ENCODE peak calls at places on chromosomes 3 and 15, in four cellular contexts. H is AG10803, T is sigmoid colon, A is psoas muscle. F is an unnamed sample.

GRCh38 chr15:70127288-70127746 is 29.6 kb upstream of the TLE3 start:
- DNase-seq in H (no peak), A (no peak), T (peak; percentile 78), F (no peak)

GRCh38 chr3:20105513-20106280 is 65.5 kb downstream of the KAT2B start:
- DNase-seq in A (no peak), T (no peak), H (peak; percentile 55), F (no peak)

GRCh38 chr3:172586447-172586846 is 63.2 kb upstream of the TNFSF10 start:
- DNase-seq in H (no peak), T (no peak), A (no peak), F (no peak)

GRCh38 chr15:64521726-64522164 is 61.4 kb downstream of the ZNF609 start:
- DNase-seq in H (peak; percentile 49), A (no peak), T (peak; percentile 60), F (no peak)

GRCh38 chr15:100335335-100335999 is 6.3 kb downstream of the ADAMTS17 start:
- DNase-seq in H (no peak), T (no peak), A (no peak), F (no peak)

GRCh38 chr3:194201953-194202666 is 66.2 kb downstream of the HES1 start:
- DNase-seq in H (no peak), A (no peak), T (peak; percentile 12), F (no peak)

GRCh38 chr15:52232327-52232726 is 41.1 kb upstream of the GNB5 start:
- DNase-seq in H (no peak), A (no peak), T (no peak), F (no peak)

GRCh38 chr3:195188530-195188917 is 82.4 kb downstream of the XXYLT1 start:
- DNase-seq in T (peak; percentile 30), H (no peak), A (no peak), F (no peak)

GRCh38 chr15:72278737-72279136 is 6.4 kb upstream of the PARP6 start:
- DNase-seq in H (no peak), T (no peak), A (no peak), F (no peak)

GRCh38 chr3:182083112-182083511 is 371.4 kb downstream of the SOX2 start:
- DNase-seq in T (no peak), H (peak; percentile 19), A (no peak), F (no peak)

GRCh38 chr15:65902373-65902772 is 33.1 kb downstream of the RAB11A start:
- DNase-seq in H (no peak), A (peak; percentile 59), T (peak; percentile 71), F (no peak)

GRCh38 chr3:127954642-127955041 is 39.6 kb downstream of the KBTBD12 start:
- DNase-seq in A (peak; percentile 76), T (no peak), H (no peak), F (no peak)

GRCh38 chr15:40253179-40253790 is 14.4 kb downstream of the PAK6 start:
- DNase-seq in H (no peak), T (no peak), A (peak; percentile 41), F (peak; percentile 91)

GRCh38 chr15:64985382-64986033 is 4.2 kb downstream of the SPG21 start:
- DNase-seq in A (no peak), T (no peak), H (peak; percentile 85), F (no peak)

GRCh38 chr3:50606596-50606995 is 5.0 kb downstream of the CISH start:
- DNase-seq in H (no peak), A (no peak), T (no peak), F (no peak)
- TF ChIP-seq CTCF in H (no peak), A (no peak), T (no peak), F (no peak)

DNA sequence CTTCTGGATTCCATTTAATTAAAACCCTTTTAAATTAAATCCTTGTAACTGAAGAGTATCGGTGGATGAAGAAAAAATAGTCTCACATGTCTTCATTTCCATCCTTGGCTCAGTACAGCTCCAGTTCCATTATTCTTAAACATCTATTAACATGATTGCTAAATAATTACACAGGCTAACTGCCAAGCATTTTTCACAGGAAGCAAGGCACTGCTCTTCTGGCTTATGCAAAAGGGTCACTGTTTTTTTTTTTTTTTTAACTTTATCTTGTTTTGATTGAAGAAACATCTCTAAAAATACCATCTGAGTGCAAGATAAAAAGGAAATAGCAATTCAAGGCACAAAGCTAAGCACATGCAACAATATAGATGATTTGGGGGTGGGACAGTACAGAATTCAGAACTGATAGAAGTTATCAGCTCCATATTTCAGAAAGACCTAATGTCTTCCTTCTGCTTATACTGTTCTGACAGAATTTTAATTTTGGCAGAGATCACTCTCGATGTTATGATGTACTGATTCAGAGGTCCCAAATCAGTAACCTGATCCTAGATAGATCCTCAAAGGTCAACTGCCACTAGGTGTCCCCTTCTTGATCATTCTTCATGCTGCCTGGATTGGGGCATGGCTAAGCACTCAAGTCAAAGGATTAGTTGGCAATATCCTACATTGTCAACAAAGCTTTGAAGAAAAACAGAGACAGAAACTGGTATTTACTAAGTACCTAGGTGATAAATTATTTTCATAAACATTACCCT is 57.8 kb upstream of the ACTC1 start:
- DNase-seq in A (no peak), H (peak; percentile 69), T (no peak), F (no peak)
- TF ChIP-seq CTCF in A (no peak), H (no peak), T (no peak), F (no peak)

GRCh38 chr3:120072867-120073525 is 21.3 kb downstream of the GSK3B start:
- DNase-seq in A (no peak), T (no peak), H (no peak), F (no peak)
- TF ChIP-seq CTCF in A (peak; percentile 35), T (no peak), H (no peak), F (peak; percentile 31)

DNA sequence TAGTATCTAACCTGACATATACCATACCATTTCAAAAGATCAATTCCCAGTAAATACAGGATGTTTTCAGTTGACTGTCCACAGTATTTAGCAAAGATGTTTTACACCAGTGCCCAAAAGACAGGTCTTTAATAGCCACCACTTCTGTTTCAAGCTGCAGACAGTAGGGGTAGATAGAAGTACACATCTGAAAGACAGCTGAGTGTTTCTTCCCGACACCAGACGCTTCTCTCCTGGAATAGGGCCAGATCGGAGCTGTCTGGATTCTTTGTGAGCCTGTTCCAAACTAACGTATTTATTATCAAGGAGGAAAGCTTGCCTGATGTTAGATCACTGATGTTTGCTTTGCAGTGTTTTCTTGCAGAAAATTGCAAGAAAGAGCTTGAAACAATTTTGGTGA is 136.1 kb upstream of the RBMS3 start:
- DNase-seq in H (peak; percentile 75), A (no peak), T (peak; percentile 71), F (no peak)
- TF ChIP-seq CTCF in H (peak; percentile 58), A (peak; percentile 44), T (no peak), F (peak; percentile 74)

DNA sequence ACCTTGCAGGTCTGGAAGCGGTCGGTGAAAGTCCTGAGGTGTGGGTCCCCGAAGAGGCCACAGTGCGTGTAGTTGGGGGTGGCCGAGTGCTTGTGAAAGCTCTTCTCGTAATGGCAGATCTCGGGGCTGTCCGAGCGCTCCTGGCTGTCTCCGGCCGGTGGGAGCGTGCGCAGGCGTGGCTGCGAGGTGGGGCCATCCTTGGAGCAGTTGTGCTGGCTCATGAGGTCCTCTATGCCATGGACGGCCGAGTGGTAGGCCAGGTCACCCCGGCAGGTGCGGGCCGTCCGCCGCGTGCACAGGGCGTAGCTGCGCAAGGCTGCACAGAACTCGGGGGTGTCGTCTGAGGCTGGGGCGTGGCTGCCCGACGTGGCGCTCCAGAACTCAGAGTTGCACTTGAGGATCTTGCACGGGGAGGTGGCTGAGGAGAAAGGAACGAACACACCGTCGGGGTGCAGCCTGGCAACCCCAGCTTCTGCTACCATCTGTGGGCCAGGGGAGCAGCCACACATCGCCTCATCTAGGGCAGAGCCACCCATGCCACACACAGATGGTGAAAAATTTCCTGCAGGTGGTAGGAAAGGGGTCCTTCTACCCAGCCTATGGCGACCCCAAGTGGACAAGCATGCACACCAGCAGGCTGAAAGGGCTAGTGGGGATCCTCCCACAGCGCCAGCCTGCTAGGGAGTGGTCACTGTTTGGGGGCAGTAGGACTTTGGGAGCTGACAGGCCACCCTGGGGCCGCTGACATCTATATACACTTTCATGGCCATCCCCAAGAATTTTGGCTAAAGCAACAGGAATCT is 36.7 kb downstream of the RGMA start:
- DNase-seq in H (no peak), A (no peak), T (no peak), F (no peak)
- TF ChIP-seq CTCF in H (no peak), A (no peak), T (no peak), F (peak; percentile 25)

GRCh38 chr3:184585545-184585944 is 24.0 kb downstream of the EPHB3 start:
- DNase-seq in A (no peak), T (no peak), H (no peak), F (no peak)

GRCh38 chr3:184582583-184582982 is 21.0 kb downstream of the EPHB3 start:
- DNase-seq in A (peak; percentile 62), H (peak; percentile 81), T (peak; percentile 86), F (no peak)

GRCh38 chr3:184583345-184584000 is 21.9 kb downstream of the EPHB3 start:
- DNase-seq in T (no peak), H (no peak), A (peak; percentile 59), F (no peak)

GRCh38 chr3:184582998-184583344 is 21.4 kb downstream of the EPHB3 start:
- DNase-seq in H (no peak), A (peak; percentile 46), T (no peak), F (no peak)

GRCh38 chr3:184584001-184584891 is 22.7 kb downstream of the EPHB3 start:
- DNase-seq in H (no peak), A (peak; percentile 55), T (no peak), F (no peak)
- TF ChIP-seq CTCF in H (peak; percentile 7), A (no peak), T (peak; percentile 24), F (peak; percentile 41)

DNA sequence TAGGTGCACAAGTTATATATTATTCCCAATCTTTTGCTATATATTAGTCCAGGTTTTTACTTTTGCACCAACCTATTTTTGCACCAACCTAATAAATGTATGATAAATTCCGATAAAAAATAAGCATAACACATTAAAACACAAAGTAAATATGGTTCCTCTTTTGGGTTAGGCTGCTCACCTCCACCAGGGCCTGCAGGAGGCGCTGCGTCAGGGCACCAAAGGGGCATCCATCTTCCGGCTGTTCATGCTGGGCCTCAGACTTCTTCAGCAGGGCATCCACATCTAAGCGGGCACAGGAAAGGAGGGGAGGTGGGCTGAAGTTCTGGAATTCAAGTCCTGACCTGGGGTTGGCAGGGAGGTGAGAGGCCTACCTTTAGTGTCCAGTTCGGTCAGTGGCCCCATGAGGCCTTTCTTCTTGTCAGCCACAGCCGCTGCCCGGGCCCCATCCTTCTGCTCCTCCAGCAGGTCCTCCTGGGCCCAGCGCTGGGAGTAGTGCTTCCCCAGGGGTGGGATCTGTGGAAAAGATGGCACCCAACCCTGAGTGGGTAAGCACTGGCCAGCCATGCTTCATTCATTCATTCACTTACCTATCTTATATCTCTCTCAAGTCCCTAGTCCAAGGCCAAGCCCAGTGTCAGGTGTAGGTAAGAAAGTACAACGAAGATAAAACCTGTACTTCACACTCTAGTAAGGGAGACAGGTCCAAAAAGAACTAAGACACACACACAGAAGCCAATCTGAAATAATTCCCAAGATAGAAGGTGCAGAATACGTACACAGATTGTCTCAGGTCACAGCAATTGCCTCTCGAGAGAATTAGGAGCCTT is 5.2 kb downstream of the TADA3 start:
- DNase-seq in A (no peak), T (no peak), H (no peak), F (no peak)
- TF ChIP-seq CTCF in A (no peak), T (no peak), H (peak; percentile 37), F (peak; percentile 74)

F was measured in chondrocyte.